ENCODE peak calls at places on chromosomes 1 and 21, in ten cellular contexts. G is fibroblast of pulmonary artery; A is prostate gland; Z is heart right ventricle; O is fibroblast of mammary gland; W is ovary; D is CD4-positive, alpha-beta T cell; R is stomach; K is Peyer's patch; S is chondrocyte. J is an unnamed sample.

GRCh38 chr1:43058545-43059360 is 100.1 kb upstream of the SLC2A1 start:
- DNase-seq in G (peak; percentile 56), A (no peak), Z (no peak), O (peak; percentile 27), W (peak; percentile 23), D (no peak), R (no peak), K (no peak), S (no peak), J (no peak)

GRCh38 chr1:212490276-212490675 is 57.6 kb downstream of the NENF start:
- DNase-seq in G (no peak), A (no peak), Z (no peak), O (no peak), W (no peak), D (no peak), R (no peak), K (no peak), S (no peak), J (no peak)

GRCh38 chr1:117367769-117368059 is 465 bp downstream of the MAN1A2 start:
- DNase-seq in G (no peak), A (no peak), Z (no peak), O (no peak), W (no peak), D (no peak), R (no peak), K (no peak), S (no peak), J (no peak)

GRCh38 chr1:225534135-225534534 is 106.3 kb upstream of the LBR start:
- DNase-seq in G (no peak), A (no peak), Z (no peak), O (no peak), W (no peak), D (no peak), R (no peak), K (no peak), S (no peak), J (no peak)

GRCh38 chr1:229258851-229259110 is 12.1 kb upstream of the RAB4A start:
- DNase-seq in G (no peak), A (no peak), Z (no peak), O (peak; percentile 13), W (no peak), D (no peak), R (no peak), K (no peak), S (no peak), J (no peak)

GRCh38 chr1:167273027-167273800 is 52.5 kb downstream of the POU2F1 start:
- DNase-seq in G (peak; percentile 76), A (no peak), Z (peak; percentile 8), O (peak; percentile 31), W (no peak), D (no peak), R (no peak), K (no peak), S (no peak), J (no peak)

GRCh38 chr1:54804471-54805132 is 3.5 kb upstream of the TTC22 start:
- DNase-seq in G (no peak), A (no peak), Z (no peak), O (peak; percentile 34), W (no peak), D (no peak), R (no peak), K (peak; percentile 69), S (peak; percentile 62), J (no peak)

GRCh38 chr1:52920791-52921291 is 699 bp downstream of the ECHDC2 start:
- DNase-seq in G (no peak), A (peak; percentile 42), Z (no peak), O (no peak), W (no peak), D (no peak), R (peak; percentile 43), K (peak; percentile 68), S (no peak), J (no peak)

GRCh38 chr1:33433509-33434362 is 2.8 kb upstream of the PHC2 start:
- DNase-seq in G (peak; percentile 98), A (no peak), Z (peak; percentile 57), O (peak; percentile 100), W (peak; percentile 91), D (no peak), R (no peak), K (no peak), S (no peak), J (no peak)

GRCh38 chr1:20143734-20144565 is 4.8 kb downstream of the PLA2G2F start:
- DNase-seq in G (no peak), A (no peak), Z (no peak), O (no peak), W (no peak), D (no peak), R (no peak), K (no peak), S (peak; percentile 47), J (no peak)

GRCh38 chr1:247747616-247748015 is 325 bp downstream of the OR14A2 start:
- DNase-seq in G (peak; percentile 13), A (no peak), Z (no peak), O (no peak), W (no peak), D (no peak), R (no peak), K (no peak), S (no peak), J (no peak)

GRCh38 chr1:76095800-76096199 is 21.3 kb downstream of the ST6GALNAC3 start:
- DNase-seq in G (no peak), A (no peak), Z (no peak), O (no peak), W (no peak), D (no peak), R (no peak), K (no peak), S (no peak), J (no peak)

GRCh38 chr1:116855788-116856187 is 53.9 kb upstream of the PTGFRN start:
- DNase-seq in G (peak; percentile 42), A (no peak), Z (no peak), O (peak; percentile 83), W (no peak), D (no peak), R (no peak), K (no peak), S (no peak), J (no peak)

GRCh38 chr21:33668180-33668579 is 25.9 kb downstream of the ITSN1 start:
- DNase-seq in G (no peak), A (no peak), Z (no peak), O (peak; percentile 57), W (no peak), D (no peak), R (no peak), K (no peak), S (no peak), J (no peak)

GRCh38 chr1:168092566-168093355 is 44.0 kb downstream of the GPR161 start:
- DNase-seq in G (peak; percentile 65), A (no peak), Z (no peak), O (peak; percentile 38), W (no peak), D (no peak), R (no peak), K (no peak), S (no peak), J (no peak)

DNA sequence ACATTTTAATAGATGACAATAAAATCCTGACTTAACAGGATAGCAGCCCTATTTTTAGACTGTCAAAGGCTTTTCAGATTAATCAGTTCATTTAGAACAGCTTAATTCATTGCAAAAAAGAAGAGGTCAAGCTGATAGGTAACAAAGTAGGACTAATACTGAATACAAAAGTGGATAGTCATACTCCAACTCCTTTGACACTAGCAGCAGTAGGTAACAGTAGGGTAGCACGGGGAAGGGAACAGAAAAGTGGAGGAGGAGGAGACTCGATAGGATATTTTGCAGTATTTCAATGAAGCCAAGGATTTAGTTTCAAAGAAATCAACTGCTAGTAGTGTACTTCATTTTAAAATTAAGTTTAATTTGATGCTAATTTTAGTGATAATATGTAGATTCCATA is 51.1 kb downstream of the USP1 start:
- DNase-seq in G (no peak), A (no peak), Z (no peak), O (no peak), W (no peak), D (no peak), R (no peak), K (no peak), S (no peak), J (no peak)
- TF ChIP-seq CTCF in G (no peak), A (no peak), Z (no peak), O (no peak), W (no peak), D (no peak), R (no peak), K (no peak), S (no peak), J (no peak)

GRCh38 chr1:162093095-162093494 is 23.6 kb downstream of the NOS1AP start:
- DNase-seq in G (no peak), A (no peak), Z (no peak), O (no peak), W (no peak), D (no peak), R (no peak), K (no peak), S (no peak), J (no peak)

GRCh38 chr1:162094271-162094670 is 24.8 kb downstream of the NOS1AP start:
- DNase-seq in G (no peak), A (no peak), Z (no peak), O (peak; percentile 14), W (no peak), D (no peak), R (no peak), K (no peak), S (no peak), J (no peak)

GRCh38 chr1:162090378-162090777 is 20.9 kb downstream of the NOS1AP start:
- DNase-seq in G (no peak), A (no peak), Z (no peak), O (no peak), W (no peak), D (no peak), R (no peak), K (no peak), S (no peak), J (no peak)

GRCh38 chr1:162089748-162090147 is 20.3 kb downstream of the NOS1AP start:
- DNase-seq in G (no peak), A (no peak), Z (no peak), O (no peak), W (no peak), D (no peak), R (no peak), K (no peak), S (no peak), J (no peak)

GRCh38 chr1:162091681-162092524 is 22.4 kb downstream of the NOS1AP start:
- DNase-seq in G (no peak), A (no peak), Z (no peak), O (no peak), W (no peak), D (no peak), R (no peak), K (no peak), S (no peak), J (no peak)
- TF ChIP-seq CTCF in G (no peak), A (no peak), Z (no peak), O (no peak), W (no peak), D (no peak), R (no peak), K (no peak), S (no peak), J (no peak)

GRCh38 chr1:6612641-6613360 is 730 bp upstream of the PHF13 start:
- DNase-seq in G (peak; percentile 44), A (no peak), Z (peak; percentile 56), O (peak; percentile 32), W (peak; percentile 63), D (no peak), R (peak; percentile 62), K (no peak), S (no peak), J (no peak)
- TF ChIP-seq CTCF in G (no peak), A (no peak), Z (no peak), O (no peak), W (no peak), D (no peak), R (no peak), K (no peak), S (peak; percentile 37), J (no peak)

GRCh38 chr1:26500488-26501175 is 28.4 kb downstream of the HMGN2 start:
- DNase-seq in G (no peak), A (peak; percentile 86), Z (peak; percentile 88), O (peak; percentile 57), W (peak; percentile 89), D (peak; percentile 85), R (peak; percentile 91), K (peak; percentile 97), S (peak; percentile 94), J (peak; percentile 66)
- TF ChIP-seq CTCF in G (no peak), A (no peak), Z (peak; percentile 23), O (no peak), W (no peak), D (peak; percentile 54), R (no peak), K (no peak), S (peak; percentile 71), J (no peak)